ENCODE peak calls at places on chromosomes 5 and 9, in eight cellular contexts. T, Z, M, E, X, C, H and N are unnamed samples.
A peak's percentile ranks its signal among the peaks of the same experiment; 100 is the strongest.

GRCh38 chr9:34185778-34186551 is 7.1 kb downstream of the UBAP1 start:
- DNase-seq in C (peak; percentile 46), H (peak; percentile 66), T (peak; percentile 23), E (no peak), Z (peak; percentile 82), M (peak; percentile 97), X (no peak), N (peak; percentile 54)

GRCh38 chr5:100803391-100803790 is 99.7 kb downstream of the ST8SIA4 start:
- DNase-seq in H (no peak), Z (no peak), X (no peak), E (no peak), C (no peak), T (no peak), M (peak; percentile 1), N (no peak)

GRCh38 chr9:124260769-124261603 is 3.2 kb downstream of the NEK6 start:
- DNase-seq in C (no peak), Z (peak; percentile 73), H (no peak), M (peak; percentile 78), E (no peak), X (no peak), T (peak; percentile 40), N (no peak)

GRCh38 chr5:159156839-159157238 is 52.5 kb downstream of the RNF145 start:
- DNase-seq in T (peak; percentile 75), M (peak; percentile 73), C (no peak), H (peak; percentile 46), E (no peak), X (no peak), Z (peak; percentile 81), N (peak; percentile 68)

GRCh38 chr9:16410601-16411285 is 459.7 kb downstream of the BNC2 start:
- DNase-seq in Z (peak; percentile 85), X (no peak), E (no peak), T (no peak), C (no peak), M (peak; percentile 46), H (no peak), N (no peak)

GRCh38 chr9:121895836-121896544 is 197.1 kb downstream of the TTLL11 start:
- DNase-seq in H (peak; percentile 59), C (no peak), X (peak; percentile 24), T (no peak), M (peak; percentile 47), E (no peak), Z (peak; percentile 60), N (no peak)

GRCh38 chr9:70672136-70672535 is 257.7 kb upstream of the KLF9 start:
- DNase-seq in H (no peak), E (no peak), M (no peak), T (no peak), C (no peak), Z (no peak), X (no peak), N (no peak)

GRCh38 chr5:107652839-107653607 is 17.7 kb downstream of the EFNA5 start:
- DNase-seq in X (no peak), M (no peak), Z (no peak), E (no peak), T (no peak), C (no peak), H (no peak), N (no peak)

GRCh38 chr5:7664208-7664607 is 186.7 kb downstream of the CFAP90 start:
- DNase-seq in T (no peak), E (no peak), H (no peak), Z (no peak), M (no peak), X (no peak), C (no peak), N (no peak)

GRCh38 chr5:180077594-180078284 is 6.2 kb upstream of the RNF130 start:
- DNase-seq in M (no peak), Z (no peak), T (no peak), H (no peak), E (no peak), C (no peak), X (no peak), N (no peak)

GRCh38 chr5:155699385-155699784 is 627.6 kb upstream of the SGCD start:
- DNase-seq in M (no peak), H (peak; percentile 15), T (no peak), C (no peak), X (no peak), Z (no peak), E (no peak), N (no peak)

GRCh38 chr5:22604711-22605110 is 248.4 kb downstream of the CDH12 start:
- DNase-seq in C (no peak), H (no peak), X (no peak), M (no peak), E (no peak), T (no peak), Z (no peak), N (no peak)

DNA sequence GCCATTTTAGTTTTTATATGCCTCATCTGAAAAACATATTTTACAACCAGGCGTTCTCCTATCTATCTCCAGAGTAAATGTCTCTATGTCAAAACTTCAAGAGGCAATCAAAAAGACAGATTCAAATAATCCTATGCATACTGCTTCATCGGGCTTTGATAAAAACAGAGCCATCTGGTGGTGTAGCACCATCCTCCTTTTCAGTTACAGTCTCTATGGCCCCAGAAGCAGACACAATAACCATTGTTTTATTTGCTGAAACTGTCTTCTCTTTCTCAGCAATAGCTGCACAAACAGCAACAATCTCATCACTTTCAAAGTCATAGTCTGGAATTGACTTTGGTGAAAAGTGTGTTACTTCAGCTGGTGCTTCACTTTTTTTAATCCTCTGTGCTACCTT is 36.3 kb downstream of the PTGER4 start:
- DNase-seq in T (no peak), H (no peak), M (no peak), Z (peak; percentile 28), X (no peak), C (no peak), E (no peak), N (no peak)
- TF ChIP-seq CTCF in T (no peak), H (no peak), M (peak; percentile 20), Z (peak; percentile 33), X (no peak), C (no peak), E (peak; percentile 64), N (no peak)

DNA sequence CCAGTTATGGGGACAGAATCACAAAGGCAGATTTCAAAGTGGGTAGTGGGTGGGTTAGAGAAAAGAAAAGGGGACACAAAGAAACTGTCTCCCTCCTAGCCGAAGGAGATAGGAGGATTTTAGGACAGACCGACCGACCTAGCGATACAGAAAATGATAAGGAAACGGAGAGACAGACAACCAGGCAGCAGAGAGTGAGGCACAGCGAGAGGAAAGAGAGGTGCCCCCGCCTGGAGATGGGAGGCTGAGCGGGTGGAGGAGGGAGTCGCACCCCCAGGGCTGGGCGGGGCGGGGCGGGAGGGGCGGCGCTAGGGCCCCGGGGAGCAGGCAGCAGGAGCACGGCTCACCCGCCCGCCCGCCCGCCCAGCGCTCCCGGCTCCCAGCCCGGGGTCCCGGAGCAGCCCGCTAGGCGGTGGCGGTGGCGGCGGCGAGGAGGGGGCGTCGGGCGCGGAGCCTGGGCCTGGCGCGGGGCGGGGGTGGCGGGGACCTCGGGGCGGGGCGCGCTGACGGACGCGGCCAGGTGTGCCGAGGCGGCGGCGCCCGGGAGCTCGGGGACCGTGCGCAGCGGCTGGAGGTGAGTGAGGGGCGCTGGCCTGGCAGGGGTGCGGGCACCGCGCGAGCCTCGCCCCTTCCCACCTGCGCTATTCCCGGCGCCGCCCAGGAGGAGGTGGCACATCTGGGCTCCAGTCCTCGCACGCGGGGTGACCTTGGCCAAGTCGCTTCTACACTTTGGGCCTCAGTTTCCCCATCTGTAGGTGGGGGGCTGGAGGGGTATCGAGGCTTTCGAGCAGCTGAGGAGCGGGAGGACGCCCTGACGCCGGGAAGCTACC is 15.9 kb upstream of the SYNPO start:
- DNase-seq in E (no peak), M (no peak), X (peak; percentile 60), T (peak; percentile 73), H (no peak), C (no peak), Z (no peak), N (peak; percentile 87)
- TF ChIP-seq CTCF in E (no peak), M (no peak), X (peak; percentile 16), T (no peak), H (no peak), C (no peak), Z (no peak), N (no peak)

GRCh38 chr5:3602713-3603502 is 7.3 kb downstream of the IRX1 start:
- DNase-seq in C (no peak), Z (no peak), M (peak; percentile 70), E (peak; percentile 63), X (peak; percentile 52), H (peak; percentile 63), T (no peak), N (peak; percentile 42)
- TF ChIP-seq CTCF in C (peak; percentile 40), Z (no peak), M (peak; percentile 70), E (peak; percentile 62), X (peak; percentile 73), H (no peak), T (no peak), N (peak; percentile 31)

DNA sequence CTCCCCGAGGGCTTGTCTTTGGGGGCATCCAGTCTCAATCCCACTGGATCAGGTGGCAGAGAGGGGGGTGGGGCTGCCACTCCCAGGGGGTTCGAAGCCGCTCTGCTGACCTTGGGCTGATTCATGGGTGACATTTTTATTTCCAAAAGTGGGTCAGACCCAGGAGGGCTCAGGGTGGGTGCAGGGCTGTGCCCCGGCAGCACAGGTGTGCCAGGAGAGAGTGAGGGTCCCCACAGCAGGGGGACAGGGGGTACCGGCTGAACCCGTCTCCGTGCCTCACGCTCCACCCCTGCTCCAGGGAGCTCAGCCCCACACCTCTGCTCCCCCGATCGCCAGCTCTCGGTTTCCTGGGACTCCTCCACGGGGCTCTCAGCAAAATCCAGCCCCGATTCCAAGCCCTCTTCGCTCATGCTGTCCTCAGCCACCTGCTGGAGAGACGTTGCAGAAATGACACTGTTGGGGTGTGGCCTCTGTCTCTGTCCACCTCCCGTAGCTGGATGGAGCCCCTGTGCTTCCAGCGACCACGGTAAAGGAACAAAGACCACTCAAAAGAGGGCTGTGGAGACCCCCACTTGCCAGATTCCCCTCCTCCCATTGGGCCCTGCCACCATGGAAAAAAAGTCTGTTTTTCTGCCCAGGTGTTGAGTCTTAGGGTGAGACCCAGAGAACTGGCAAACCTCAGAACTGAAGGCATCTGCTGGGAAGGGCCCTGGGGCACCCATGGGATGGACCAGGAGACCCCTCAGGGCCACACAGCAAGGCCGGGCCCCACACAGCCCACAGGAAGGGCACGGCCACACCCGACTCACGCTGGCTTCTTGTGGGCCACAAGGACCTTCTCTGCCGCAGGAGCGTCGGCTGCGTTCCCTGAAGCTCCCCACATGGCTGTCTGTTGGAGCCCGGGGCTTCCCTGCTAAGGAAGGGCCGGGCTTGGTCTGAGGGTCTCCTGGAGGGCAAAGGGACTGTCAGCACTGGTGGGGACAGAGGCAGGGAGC is 10.6 kb upstream of the QSOX2 start:
- DNase-seq in H (no peak), M (no peak), T (no peak), C (no peak), X (no peak), Z (peak; percentile 33), E (no peak), N (no peak)
- TF ChIP-seq CTCF in H (no peak), M (peak; percentile 6), T (no peak), C (no peak), X (no peak), Z (no peak), E (no peak), N (no peak)

DNA sequence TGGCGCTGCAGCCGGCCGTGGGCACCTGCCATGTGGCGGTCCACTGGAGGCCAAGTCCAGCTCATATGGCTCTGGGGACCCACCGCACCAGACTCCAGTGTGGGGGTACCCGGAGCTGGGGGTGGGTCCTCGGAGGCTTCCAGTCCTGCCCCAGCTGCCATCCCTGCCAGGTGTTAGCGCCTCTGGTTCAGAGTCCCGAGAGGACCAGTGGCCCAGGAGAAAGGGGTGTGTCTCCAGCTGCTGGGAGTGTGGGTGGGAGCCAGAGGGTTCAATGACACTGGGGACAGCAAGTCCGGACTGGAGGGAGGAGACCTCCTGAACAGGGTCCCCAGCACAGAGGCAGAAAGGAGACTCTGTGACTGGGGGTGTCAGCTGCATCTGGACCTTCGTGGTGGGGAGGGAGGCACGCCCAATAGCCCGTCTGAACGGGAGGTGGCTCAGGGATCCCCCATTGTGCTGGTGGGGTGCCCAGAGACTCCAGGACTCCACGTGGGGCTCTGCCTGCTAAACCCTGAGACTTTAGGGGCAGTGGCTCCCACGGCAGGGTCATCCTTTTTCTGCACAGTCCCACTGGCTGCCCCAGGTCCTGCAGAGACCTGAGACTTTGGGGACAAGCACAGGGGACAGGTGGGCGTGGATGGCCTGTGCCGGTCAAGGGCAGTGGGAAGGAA is 2.4 kb upstream of the AHRR start:
- DNase-seq in E (no peak), Z (no peak), X (no peak), H (peak; percentile 11), C (no peak), T (no peak), M (no peak), N (no peak)
- TF ChIP-seq CTCF in E (no peak), Z (no peak), X (no peak), H (no peak), C (no peak), T (no peak), M (no peak), N (no peak)